ENCODE peak calls at places on chromosomes 6 and 20, in seven cellular contexts. J is upper lobe of right lung, Y is ascending aorta, I is MG63, B is aorta, O is Karpas-422, T is PC-3. W is an unnamed sample.

GRCh38 chr6:134078166-134078565 is 25.7 kb upstream of the SLC2A12 start:
- DNase-seq in J (no peak), Y (no peak), I (no peak), B (no peak), O (no peak), T (no peak), W (no peak)

GRCh38 chr6:168089186-168090063 is 10.4 kb upstream of the FRMD1 start:
- DNase-seq in J (no peak), Y (no peak), I (no peak), B (no peak), O (no peak), T (no peak), W (no peak)

GRCh38 chr6:85464260-85464644 is 14.4 kb downstream of the NT5E start:
- DNase-seq in J (no peak), Y (peak; percentile 90), I (peak; percentile 90), B (peak; percentile 79), O (no peak), T (peak; percentile 94), W (no peak)

GRCh38 chr20:14580426-14581074 is 243.1 kb upstream of the FLRT3 start:
- DNase-seq in J (no peak), Y (no peak), I (no peak), B (no peak), O (no peak), T (peak; percentile 88), W (no peak)

GRCh38 chr20:33566781-33567603 is 77.1 kb downstream of the CBFA2T2 start:
- DNase-seq in J (no peak), Y (no peak), I (no peak), B (no peak), O (no peak), T (no peak), W (no peak)

GRCh38 chr6:83055366-83055964 is 10.2 kb downstream of the UBE3D start:
- DNase-seq in J (no peak), Y (peak; percentile 68), I (peak; percentile 8), B (no peak), O (peak; percentile 82), T (peak; percentile 60), W (no peak)

GRCh38 chr6:166904101-166904746 is 52.1 kb downstream of the RNASET2 start:
- DNase-seq in J (no peak), Y (no peak), I (peak; percentile 30), B (no peak), O (peak; percentile 64), T (peak; percentile 15), W (no peak)

GRCh38 chr6:10166031-10166430 is 248.8 kb downstream of the TFAP2A start:
- DNase-seq in J (no peak), Y (no peak), I (no peak), B (no peak), O (peak; percentile 46), T (no peak), W (no peak)

GRCh38 chr20:4383966-4384365 is 337.7 kb upstream of the PRND start:
- DNase-seq in J (no peak), Y (no peak), I (no peak), B (no peak), O (no peak), T (peak; percentile 61), W (no peak)
- H3K4me3 ChIP-seq in J (no peak overlapping the region), Y (no peak overlapping the region), I (no peak overlapping the region), B (no peak overlapping the region), O (no peak overlapping the region), T (no peak overlapping the region), W (no peak overlapping the region)

GRCh38 chr6:39791850-39792500 is at the start of gene DAAM2:
- DNase-seq in J (peak; percentile 86), Y (peak; percentile 84), I (peak; percentile 35), B (peak; percentile 73), O (no peak), T (no peak), W (peak; percentile 87)
- H3K4me3 ChIP-seq in J (peak within 1 kb of the TSS; percentile 59), Y (peak within 1 kb of the TSS; percentile 63), I (peak within 1 kb of the TSS; percentile 32), B (peak within 1 kb of the TSS; percentile 78), O (no peak within 1 kb of the TSS), T (no peak within 1 kb of the TSS), W (peak within 1 kb of the TSS; percentile 86)

DNA sequence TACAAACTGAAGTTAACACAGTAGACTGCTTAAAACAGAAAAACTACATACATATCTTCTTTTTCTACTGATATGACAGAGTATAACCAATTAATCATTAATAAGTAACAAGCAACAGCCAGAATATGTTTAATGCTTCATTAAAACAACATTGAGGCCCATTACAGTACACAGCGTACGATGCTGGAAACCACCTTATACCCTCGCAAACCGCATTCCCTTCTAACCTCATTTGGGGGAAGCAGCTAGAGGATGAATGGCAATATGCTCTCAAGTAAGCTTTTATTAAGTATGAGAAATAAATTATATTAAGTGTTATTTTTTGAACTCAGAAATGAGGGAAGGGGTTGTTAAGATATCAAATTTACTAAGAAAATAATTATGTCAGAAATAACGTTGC is 142.4 kb downstream of the GMDS start:
- DNase-seq in J (no peak), Y (no peak), I (no peak), B (no peak), O (no peak), T (no peak), W (no peak)
- H3K4me3 ChIP-seq in J (no peak overlapping the region), Y (no peak overlapping the region), I (no peak overlapping the region), B (no peak overlapping the region), O (no peak overlapping the region), T (no peak overlapping the region), W (no peak overlapping the region)

DNA sequence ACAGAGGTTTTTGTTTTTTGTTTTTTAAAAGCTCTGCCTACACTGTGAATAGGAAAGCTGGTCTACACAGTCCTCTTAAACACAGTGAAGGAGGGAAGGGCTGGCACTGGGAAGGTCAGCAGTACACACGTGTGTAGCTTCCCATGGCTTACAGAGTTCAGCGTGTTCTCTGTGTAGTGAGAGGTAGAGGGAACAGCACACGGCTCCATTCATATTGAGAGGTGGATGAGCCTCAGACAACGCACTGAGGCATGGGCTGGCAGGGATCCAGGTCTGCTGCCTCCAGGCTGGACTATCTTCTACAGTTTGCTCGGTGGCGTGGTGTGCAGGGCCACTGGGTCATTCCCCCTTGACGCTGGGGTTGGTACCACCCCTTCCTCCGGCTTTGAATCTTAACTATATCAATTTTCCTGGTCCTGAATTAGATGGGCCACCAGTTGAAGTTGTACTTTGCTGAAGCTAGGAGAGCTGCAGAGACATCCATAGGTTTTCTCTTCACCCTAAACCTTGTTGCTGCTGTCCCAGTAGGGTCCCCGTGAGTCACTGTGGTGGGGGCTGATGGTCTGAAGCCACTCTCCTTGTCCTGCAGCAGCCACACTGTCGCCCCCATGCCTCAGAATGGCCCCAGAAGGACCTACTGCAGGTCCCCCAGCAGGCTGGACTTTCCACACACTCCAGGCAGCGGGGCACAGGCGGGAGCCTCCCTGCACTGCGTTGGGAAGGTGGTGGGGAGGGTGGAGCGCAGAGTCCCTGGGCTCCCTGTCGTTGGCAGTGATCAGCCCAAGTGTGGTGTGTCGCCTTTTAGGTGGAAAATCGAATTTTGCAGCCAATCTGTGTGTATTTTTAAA is 2.0 kb downstream of the ARFGAP1 start:
- DNase-seq in J (no peak), Y (no peak), I (no peak), B (no peak), O (no peak), T (no peak), W (no peak)
- H3K4me3 ChIP-seq in J (peak overlapping the region; percentile 90), Y (no peak overlapping the region), I (no peak overlapping the region), B (no peak overlapping the region), O (peak overlapping the region; percentile 21), T (no peak overlapping the region), W (peak overlapping the region; percentile 91)

DNA sequence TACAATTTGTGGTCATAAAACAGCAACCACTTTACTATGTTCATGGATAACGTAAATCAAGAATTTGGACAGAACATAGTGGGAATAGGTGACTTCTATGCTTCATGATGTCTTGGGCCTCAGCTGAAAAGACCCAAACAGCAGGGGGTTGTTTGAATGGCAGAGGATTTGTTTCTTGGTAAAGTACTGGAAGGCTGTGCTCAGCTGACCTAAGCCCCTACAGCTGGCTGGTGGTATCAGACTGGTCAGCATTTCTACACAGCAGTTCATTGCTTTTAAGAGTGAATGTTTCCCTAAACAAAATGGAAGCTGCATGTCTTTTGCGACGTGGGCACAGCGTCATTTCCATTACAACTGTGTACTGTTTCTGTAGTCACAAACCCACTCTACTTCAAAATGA is 148.5 kb upstream of the DEFB112 start:
- DNase-seq in J (no peak), Y (no peak), I (no peak), B (no peak), O (no peak), T (no peak), W (no peak)
- H3K4me3 ChIP-seq in J (no peak overlapping the region), Y (no peak overlapping the region), I (no peak overlapping the region), B (no peak overlapping the region), O (no peak overlapping the region), T (no peak overlapping the region), W (no peak overlapping the region)

DNA sequence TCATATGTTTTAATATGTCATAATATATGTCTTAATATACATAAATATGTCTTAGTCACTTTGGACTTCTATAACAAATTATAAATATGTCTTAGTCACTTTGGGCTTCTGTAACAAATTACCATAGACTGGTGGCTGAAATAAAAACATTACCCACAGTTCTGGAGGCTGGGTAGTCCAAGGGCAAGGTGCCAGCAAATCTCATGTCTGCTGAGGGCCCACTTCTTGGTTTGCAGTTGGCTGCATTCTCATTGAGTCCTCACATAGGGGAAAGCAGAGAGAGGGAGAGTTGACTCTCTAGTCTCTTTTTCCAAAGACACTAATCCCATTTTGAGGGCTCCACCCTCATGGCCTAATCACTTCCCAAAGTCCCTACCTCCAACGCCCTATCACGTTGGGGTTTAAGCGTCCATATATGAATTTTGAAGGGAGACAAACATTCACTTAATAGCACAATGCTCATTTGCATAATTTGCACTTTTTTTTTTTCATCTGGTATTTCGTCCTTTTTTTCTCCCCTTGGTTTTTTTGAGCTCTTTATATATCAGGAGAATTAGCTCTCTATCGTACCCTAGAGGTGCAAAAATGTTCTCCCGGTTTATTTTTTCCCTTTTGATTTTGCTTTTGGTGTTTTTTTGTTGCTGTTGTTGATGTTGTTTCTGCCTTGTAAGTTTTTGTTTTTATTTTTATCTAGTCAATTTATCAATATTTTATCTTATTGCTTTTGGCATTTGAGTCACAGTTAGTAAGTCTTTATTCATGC is 266.4 kb downstream of the PLCB1 start:
- DNase-seq in J (no peak), Y (no peak), I (no peak), B (no peak), O (no peak), T (no peak), W (no peak)
- H3K4me3 ChIP-seq in J (no peak overlapping the region), Y (no peak overlapping the region), I (no peak overlapping the region), B (no peak overlapping the region), O (no peak overlapping the region), T (no peak overlapping the region), W (no peak overlapping the region)

W was measured in sigmoid colon.